ENCODE peak calls at places on chromosome 6, in six cellular contexts. I, W, H, E, J and B are unnamed samples.

GRCh38 chr6:118419448-118420394 is 128.4 kb upstream of the PLN start:
- DNase-seq in I (no peak), W (peak; percentile 25), H (no peak), E (no peak), J (no peak), B (no peak)

GRCh38 chr6:30881987-30882763 is 2.1 kb upstream of the DDR1 start:
- DNase-seq in I (no peak), W (peak; percentile 88), H (peak; percentile 35), E (no peak), J (peak; percentile 34), B (peak; percentile 36)

GRCh38 chr6:43923376-43924221 is 153.6 kb downstream of the VEGFA start:
- DNase-seq in I (no peak), W (peak; percentile 94), H (peak; percentile 46), E (no peak), J (no peak), B (no peak)

GRCh38 chr6:56374841-56375369 is 127.5 kb upstream of the COL21A1 start:
- DNase-seq in I (no peak), W (peak; percentile 45), H (peak; percentile 79), E (no peak), J (peak; percentile 43), B (peak; percentile 75)

GRCh38 chr6:3724451-3725144 is 26.9 kb downstream of the PXDC1 start:
- DNase-seq in I (peak; percentile 15), W (peak; percentile 90), H (no peak), E (no peak), J (no peak), B (no peak)

GRCh38 chr6:144158133-144158532 is 7.8 kb downstream of the STX11 start:
- DNase-seq in I (peak; percentile 65), W (peak; percentile 93), H (peak; percentile 97), E (no peak), J (peak; percentile 29), B (peak; percentile 67)

GRCh38 chr6:26054937-26055669 is 32.1 kb upstream of the HFE start:
- DNase-seq in I (peak; percentile 90), W (peak; percentile 95), H (peak; percentile 97), E (peak; percentile 87), J (peak; percentile 89), B (peak; percentile 91)

GRCh38 chr6:135642912-135643311 is 145.4 kb upstream of the AHI1 start:
- DNase-seq in I (no peak), W (no peak), H (no peak), E (no peak), J (no peak), B (no peak)

GRCh38 chr6:1950631-1951030 is 294.8 kb downstream of the GMDS start:
- DNase-seq in I (no peak), W (no peak), H (no peak), E (no peak), J (no peak), B (no peak)

GRCh38 chr6:156396791-156397418 is 380.3 kb upstream of the ARID1B start:
- DNase-seq in I (no peak), W (no peak), H (no peak), E (no peak), J (no peak), B (no peak)

GRCh38 chr6:28486988-28487742 is 28.4 kb downstream of the GPX6 start:
- DNase-seq in I (no peak), W (no peak), H (no peak), E (no peak), J (no peak), B (no peak)

GRCh38 chr6:18121580-18122127 is 823 bp downstream of the NHLRC1 start:
- DNase-seq in I (no peak), W (no peak), H (no peak), E (no peak), J (no peak), B (no peak)

GRCh38 chr6:39961178-39961577 is 26.9 kb upstream of the MOCS1 start:
- DNase-seq in I (no peak), W (no peak), H (peak; percentile 60), E (no peak), J (no peak), B (peak; percentile 41)

GRCh38 chr6:169843991-169844390 is 92.6 kb downstream of the ERMARD start:
- DNase-seq in I (no peak), W (peak; percentile 55), H (no peak), E (no peak), J (no peak), B (no peak)

GRCh38 chr6:101961357-101961756 is 567.8 kb downstream of the GRIK2 start:
- DNase-seq in I (no peak), W (no peak), H (no peak), E (no peak), J (no peak), B (no peak)

GRCh38 chr6:131292145-131292938 is 157.1 kb downstream of the AKAP7 start:
- DNase-seq in I (peak; percentile 46), W (no peak), H (peak; percentile 29), E (no peak), J (no peak), B (no peak)

GRCh38 chr6:29627762-29628418 is 5.1 kb downstream of the GABBR1 start:
- DNase-seq in I (peak; percentile 45), W (peak; percentile 96), H (peak; percentile 95), E (peak; percentile 88), J (peak; percentile 68), B (peak; percentile 81)

GRCh38 chr6:73577605-73578160 is 56.9 kb upstream of the EEF1A1 start:
- DNase-seq in I (no peak), W (peak; percentile 37), H (peak; percentile 38), E (no peak), J (no peak), B (no peak)

GRCh38 chr6:8608737-8609136 is 173.4 kb upstream of the SLC35B3 start:
- DNase-seq in I (no peak), W (no peak), H (no peak), E (no peak), J (no peak), B (no peak)

GRCh38 chr6:157104803-157105202 is 218.5 kb downstream of the TMEM242 start:
- DNase-seq in I (no peak), W (no peak), H (no peak), E (no peak), J (no peak), B (no peak)

GRCh38 chr6:7933794-7934193 is 23.2 kb upstream of the TXNDC5 start:
- DNase-seq in I (no peak), W (no peak), H (no peak), E (no peak), J (no peak), B (no peak)

GRCh38 chr6:91626935-91627334 is 1040.1 kb upstream of the MAP3K7 start:
- DNase-seq in I (no peak), W (no peak), H (no peak), E (no peak), J (no peak), B (no peak)

GRCh38 chr6:44022671-44023352 is 104.4 kb downstream of the MRPL14 start:
- DNase-seq in I (no peak), W (peak; percentile 30), H (no peak), E (no peak), J (no peak), B (no peak)

GRCh38 chr6:12313992-12314589 is 23.9 kb downstream of the EDN1 start:
- DNase-seq in I (no peak), W (peak; percentile 77), H (peak; percentile 47), E (no peak), J (no peak), B (peak; percentile 32)

GRCh38 chr6:68054776-68055175 is 580.3 kb upstream of the ADGRB3 start:
- DNase-seq in I (no peak), W (no peak), H (peak; percentile 41), E (no peak), J (no peak), B (peak; percentile 4)

GRCh38 chr6:138454976-138455706 is 44.2 kb downstream of the NHSL1 start:
- DNase-seq in I (no peak), W (no peak), H (no peak), E (no peak), J (no peak), B (no peak)

GRCh38 chr6:167000759-167001158 is 1.6 kb downstream of the CEP43 start:
- DNase-seq in I (no peak), W (no peak), H (no peak), E (no peak), J (no peak), B (no peak)

GRCh38 chr6:37866590-37867507 is 47.3 kb downstream of the ZFAND3 start:
- DNase-seq in I (no peak), W (no peak), H (no peak), E (no peak), J (no peak), B (no peak)

GRCh38 chr6:18016698-18017097 is 29.3 kb upstream of the KIF13A start:
- DNase-seq in I (no peak), W (peak; percentile 67), H (no peak), E (no peak), J (no peak), B (no peak)

GRCh38 chr6:30891816-30892553 is 7.7 kb downstream of the DDR1 start:
- DNase-seq in I (no peak), W (no peak), H (no peak), E (no peak), J (no peak), B (no peak)

GRCh38 chr6:49524541-49524940 is 24.8 kb downstream of the GLYATL3 start:
- DNase-seq in I (no peak), W (no peak), H (no peak), E (no peak), J (no peak), B (no peak)

GRCh38 chr6:37838209-37838921 is 18.8 kb downstream of the ZFAND3 start:
- DNase-seq in I (no peak), W (no peak), H (peak; percentile 49), E (no peak), J (no peak), B (peak; percentile 26)

GRCh38 chr6:3746119-3746691 is 5.3 kb downstream of the PXDC1 start:
- DNase-seq in I (no peak), W (peak; percentile 58), H (no peak), E (no peak), J (no peak), B (no peak)

GRCh38 chr6:41374618-41375590 is 39.5 kb downstream of the NCR2 start:
- DNase-seq in I (no peak), W (no peak), H (no peak), E (no peak), J (no peak), B (no peak)
- H3K4me3 ChIP-seq in I (no peak overlapping the region), W (no peak overlapping the region), H (no peak overlapping the region), E (no peak overlapping the region), J (no peak overlapping the region), B (no peak overlapping the region)

GRCh38 chr6:112203577-112204349 is 50.6 kb downstream of the LAMA4 start:
- DNase-seq in I (no peak), W (no peak), H (peak; percentile 87), E (no peak), J (no peak), B (peak; percentile 87)
- H3K4me3 ChIP-seq in I (no peak overlapping the region), W (peak overlapping the region; percentile 28), H (no peak overlapping the region), E (no peak overlapping the region), J (no peak overlapping the region), B (no peak overlapping the region)

GRCh38 chr6:11230158-11231107 is 2.0 kb downstream of the NEDD9 start:
- DNase-seq in I (no peak), W (no peak), H (no peak), E (no peak), J (no peak), B (no peak)
- H3K4me3 ChIP-seq in I (peak overlapping the region; percentile 62), W (peak overlapping the region; percentile 87), H (peak overlapping the region; percentile 76), E (no peak overlapping the region), J (peak overlapping the region; percentile 89), B (peak overlapping the region; percentile 82)

DNA sequence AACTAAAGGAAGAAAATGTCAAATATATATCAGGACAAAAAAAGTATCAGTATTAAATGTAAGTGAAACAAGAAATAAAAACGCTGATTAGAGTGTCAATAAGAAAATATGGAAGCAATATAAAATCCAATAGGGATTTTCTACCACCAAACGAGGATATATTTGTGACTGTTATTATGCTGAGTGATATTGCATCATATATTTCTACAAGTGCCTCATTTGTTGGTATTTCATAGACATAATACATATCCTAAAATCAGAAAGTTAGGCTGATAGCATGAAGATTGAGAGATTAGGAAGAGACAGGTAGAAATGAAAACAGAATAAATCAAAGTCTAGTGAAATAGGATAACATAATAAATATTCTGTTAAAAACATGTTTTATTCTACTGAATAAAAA is 429.2 kb upstream of the IRAK1BP1 start:
- DNase-seq in I (no peak), W (no peak), H (no peak), E (no peak), J (no peak), B (no peak)
- H3K4me3 ChIP-seq in I (no peak overlapping the region), W (no peak overlapping the region), H (no peak overlapping the region), E (no peak overlapping the region), J (no peak overlapping the region), B (no peak overlapping the region)